ENCODE peak calls at places on chromosomes 5 and 9, in five cellular contexts. One of them, this sample, is unnamed.

GRCh38 chr9:106728860-106729259 is 134.1 kb upstream of the ZNF462 start:
- DNase-seq in astrocyte of the spinal cord: no peak
- DNase-seq in fibroblast of mammary gland: no peak
- DNase-seq in neural progenitor cell: no peak
- DNase-seq in IMR-90: no peak
- DNase-seq in this sample: no peak

GRCh38 chr5:57215629-57216195 is 41.9 kb downstream of the GPBP1 start:
- DNase-seq in astrocyte of the spinal cord: no peak
- DNase-seq in fibroblast of mammary gland: peak
- DNase-seq in neural progenitor cell: no peak
- DNase-seq in IMR-90: peak
- DNase-seq in this sample: no peak

GRCh38 chr5:78819166-78819565 is 165.9 kb downstream of the ARSB start:
- DNase-seq in astrocyte of the spinal cord: no peak
- DNase-seq in fibroblast of mammary gland: no peak
- DNase-seq in neural progenitor cell: no peak
- DNase-seq in IMR-90: no peak
- DNase-seq in this sample: no peak

GRCh38 chr5:107553063-107553676 is 117.6 kb downstream of the EFNA5 start:
- DNase-seq in astrocyte of the spinal cord: no peak
- DNase-seq in fibroblast of mammary gland: peak
- DNase-seq in neural progenitor cell: no peak
- DNase-seq in IMR-90: peak
- DNase-seq in this sample: peak

GRCh38 chr5:151288180-151288579 is 15.4 kb downstream of the SLC36A3 start:
- DNase-seq in astrocyte of the spinal cord: no peak
- DNase-seq in fibroblast of mammary gland: no peak
- DNase-seq in neural progenitor cell: no peak
- DNase-seq in IMR-90: no peak
- DNase-seq in this sample: peak

GRCh38 chr5:111530298-111530740 is 18.0 kb upstream of the STARD4 start:
- DNase-seq in astrocyte of the spinal cord: peak
- DNase-seq in fibroblast of mammary gland: peak
- DNase-seq in neural progenitor cell: no peak
- DNase-seq in IMR-90: peak
- DNase-seq in this sample: no peak

GRCh38 chr5:144187699-144188294 is 17.1 kb downstream of the KCTD16 start:
- DNase-seq in astrocyte of the spinal cord: peak
- DNase-seq in fibroblast of mammary gland: peak
- DNase-seq in neural progenitor cell: no peak
- DNase-seq in IMR-90: peak
- DNase-seq in this sample: no peak

GRCh38 chr9:37373621-37374020 is 48.9 kb upstream of the GRHPR start:
- DNase-seq in astrocyte of the spinal cord: no peak
- DNase-seq in fibroblast of mammary gland: no peak
- DNase-seq in neural progenitor cell: peak
- DNase-seq in IMR-90: no peak
- DNase-seq in this sample: no peak

GRCh38 chr5:154541553-154541952 is 63.5 kb upstream of the HAND1 start:
- DNase-seq in astrocyte of the spinal cord: no peak
- DNase-seq in fibroblast of mammary gland: no peak
- DNase-seq in neural progenitor cell: no peak
- DNase-seq in IMR-90: no peak
- DNase-seq in this sample: peak

GRCh38 chr5:139131062-139131856 is 66.9 kb downstream of the SIL1 start:
- DNase-seq in astrocyte of the spinal cord: peak
- DNase-seq in fibroblast of mammary gland: no peak
- DNase-seq in neural progenitor cell: peak
- DNase-seq in IMR-90: peak
- DNase-seq in this sample: peak

GRCh38 chr5:1726956-1727355 is 72.7 kb downstream of the MRPL36 start:
- DNase-seq in astrocyte of the spinal cord: no peak
- DNase-seq in fibroblast of mammary gland: no peak
- DNase-seq in neural progenitor cell: no peak
- DNase-seq in IMR-90: no peak
- DNase-seq in this sample: no peak

GRCh38 chr5:53368516-53368915 is 111.9 kb upstream of the FST start:
- DNase-seq in astrocyte of the spinal cord: peak
- DNase-seq in fibroblast of mammary gland: peak
- DNase-seq in neural progenitor cell: no peak
- DNase-seq in IMR-90: peak
- DNase-seq in this sample: no peak

GRCh38 chr9:33884856-33885701 is 68.1 kb downstream of the UBE2R2 start:
- DNase-seq in astrocyte of the spinal cord: peak
- DNase-seq in fibroblast of mammary gland: peak
- DNase-seq in neural progenitor cell: no peak
- DNase-seq in IMR-90: peak
- DNase-seq in this sample: no peak

GRCh38 chr5:156947933-156948332 is 15.1 kb downstream of the TIMD4 start:
- DNase-seq in astrocyte of the spinal cord: no peak
- DNase-seq in fibroblast of mammary gland: no peak
- DNase-seq in neural progenitor cell: no peak
- DNase-seq in IMR-90: no peak
- DNase-seq in this sample: no peak

GRCh38 chr5:77946381-77947050 is 170.4 kb upstream of the TBCA start:
- DNase-seq in astrocyte of the spinal cord: no peak
- DNase-seq in fibroblast of mammary gland: no peak
- DNase-seq in neural progenitor cell: no peak
- DNase-seq in IMR-90: no peak
- DNase-seq in this sample: no peak

GRCh38 chr5:180235077-180235476 is 26.1 kb upstream of the RASGEF1C start:
- DNase-seq in astrocyte of the spinal cord: no peak
- DNase-seq in fibroblast of mammary gland: no peak
- DNase-seq in neural progenitor cell: peak
- DNase-seq in IMR-90: no peak
- DNase-seq in this sample: peak

GRCh38 chr9:21689851-21690250 is 112.6 kb upstream of the MTAP start:
- DNase-seq in astrocyte of the spinal cord: peak
- DNase-seq in fibroblast of mammary gland: peak
- DNase-seq in neural progenitor cell: no peak
- DNase-seq in IMR-90: no peak
- DNase-seq in this sample: no peak

GRCh38 chr9:136690841-136691261 is 3.6 kb upstream of the AGPAT2 start:
- DNase-seq in astrocyte of the spinal cord: no peak
- DNase-seq in fibroblast of mammary gland: no peak
- DNase-seq in neural progenitor cell: no peak
- DNase-seq in IMR-90: no peak
- DNase-seq in this sample: no peak

GRCh38 chr5:68421667-68422220 is 206.2 kb downstream of the PIK3R1 start:
- DNase-seq in astrocyte of the spinal cord: no peak
- DNase-seq in fibroblast of mammary gland: no peak
- DNase-seq in neural progenitor cell: no peak
- DNase-seq in IMR-90: no peak
- DNase-seq in this sample: no peak

GRCh38 chr9:79471577-79472543 is 99.9 kb upstream of the TLE4 start:
- DNase-seq in astrocyte of the spinal cord: peak
- DNase-seq in fibroblast of mammary gland: peak
- DNase-seq in neural progenitor cell: peak
- DNase-seq in IMR-90: peak
- DNase-seq in this sample: peak

GRCh38 chr5:111945535-111945934 is 188.5 kb upstream of the NREP start:
- DNase-seq in astrocyte of the spinal cord: peak
- DNase-seq in fibroblast of mammary gland: no peak
- DNase-seq in neural progenitor cell: no peak
- DNase-seq in IMR-90: peak
- DNase-seq in this sample: no peak

GRCh38 chr5:67246108-67246507 is 49.5 kb upstream of the CD180 start:
- DNase-seq in astrocyte of the spinal cord: peak
- DNase-seq in fibroblast of mammary gland: peak
- DNase-seq in neural progenitor cell: peak
- DNase-seq in IMR-90: peak
- DNase-seq in this sample: peak

GRCh38 chr9:114653556-114654159 is 3.9 kb downstream of the TEX53 start:
- DNase-seq in astrocyte of the spinal cord: peak
- DNase-seq in fibroblast of mammary gland: peak
- DNase-seq in neural progenitor cell: peak
- DNase-seq in IMR-90: peak
- DNase-seq in this sample: peak

GRCh38 chr9:92740446-92740961 is 24.1 kb downstream of the BICD2 start:
- DNase-seq in astrocyte of the spinal cord: no peak
- DNase-seq in fibroblast of mammary gland: no peak
- DNase-seq in neural progenitor cell: no peak
- DNase-seq in IMR-90: no peak
- DNase-seq in this sample: no peak

GRCh38 chr5:99088309-99088708 is 159.5 kb upstream of the CHD1 start:
- DNase-seq in astrocyte of the spinal cord: peak
- DNase-seq in fibroblast of mammary gland: no peak
- DNase-seq in neural progenitor cell: no peak
- DNase-seq in IMR-90: peak
- DNase-seq in this sample: no peak

GRCh38 chr5:158382473-158382872 is 523.5 kb upstream of the CLINT1 start:
- DNase-seq in astrocyte of the spinal cord: peak
- DNase-seq in fibroblast of mammary gland: peak
- DNase-seq in neural progenitor cell: no peak
- DNase-seq in IMR-90: peak
- DNase-seq in this sample: peak

GRCh38 chr9:90433398-90433890 is 209.2 kb downstream of the DIRAS2 start:
- DNase-seq in astrocyte of the spinal cord: peak
- DNase-seq in fibroblast of mammary gland: no peak
- DNase-seq in neural progenitor cell: peak
- DNase-seq in IMR-90: no peak
- DNase-seq in this sample: peak

DNA sequence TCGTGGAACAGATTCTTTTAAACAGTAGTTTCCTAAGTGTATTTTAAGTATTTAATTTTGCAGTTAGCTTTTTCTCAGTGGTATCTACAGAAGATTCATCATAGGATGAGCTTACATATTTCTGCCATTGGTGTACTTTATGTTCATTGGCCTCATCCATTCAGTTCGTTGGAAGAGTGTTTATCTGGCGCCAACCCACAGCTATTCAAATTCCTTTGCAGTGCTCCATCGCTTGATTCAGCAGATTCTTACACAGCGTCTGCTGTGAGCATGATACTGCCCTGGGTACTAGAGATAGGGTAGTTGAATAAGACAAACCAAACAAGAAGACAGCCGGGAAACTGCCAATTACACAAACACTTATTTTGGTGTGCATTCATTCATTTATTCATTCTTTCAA is 55.1 kb downstream of the NUP214 start:
- DNase-seq in astrocyte of the spinal cord: peak
- DNase-seq in fibroblast of mammary gland: peak
- DNase-seq in neural progenitor cell: no peak
- DNase-seq in IMR-90: peak
- DNase-seq in this sample: no peak
- H3K4me3 ChIP-seq in astrocyte of the spinal cord: no peak
- H3K4me3 ChIP-seq in fibroblast of mammary gland: no peak
- H3K4me3 ChIP-seq in neural progenitor cell: no peak
- H3K4me3 ChIP-seq in IMR-90: no peak
- H3K4me3 ChIP-seq in this sample: no peak

GRCh38 chr9:82583524-82583923 is 479.4 kb downstream of the RASEF start:
- DNase-seq in astrocyte of the spinal cord: no peak
- DNase-seq in fibroblast of mammary gland: no peak
- DNase-seq in neural progenitor cell: no peak
- DNase-seq in IMR-90: no peak
- DNase-seq in this sample: no peak

GRCh38 chr9:82580921-82581320 is 482.0 kb downstream of the RASEF start:
- DNase-seq in astrocyte of the spinal cord: no peak
- DNase-seq in fibroblast of mammary gland: no peak
- DNase-seq in neural progenitor cell: no peak
- DNase-seq in IMR-90: no peak
- DNase-seq in this sample: no peak

GRCh38 chr9:82584349-82584846 is 478.5 kb downstream of the RASEF start:
- DNase-seq in astrocyte of the spinal cord: no peak
- DNase-seq in fibroblast of mammary gland: no peak
- DNase-seq in neural progenitor cell: no peak
- DNase-seq in IMR-90: peak
- DNase-seq in this sample: no peak

GRCh38 chr9:82582693-82583092 is 480.2 kb downstream of the RASEF start:
- DNase-seq in astrocyte of the spinal cord: no peak
- DNase-seq in fibroblast of mammary gland: no peak
- DNase-seq in neural progenitor cell: no peak
- DNase-seq in IMR-90: no peak
- DNase-seq in this sample: no peak

GRCh38 chr9:82581516-82581915 is 481.4 kb downstream of the RASEF start:
- DNase-seq in astrocyte of the spinal cord: no peak
- DNase-seq in fibroblast of mammary gland: no peak
- DNase-seq in neural progenitor cell: no peak
- DNase-seq in IMR-90: no peak
- DNase-seq in this sample: no peak
- H3K4me3 ChIP-seq in astrocyte of the spinal cord: no peak
- H3K4me3 ChIP-seq in fibroblast of mammary gland: no peak
- H3K4me3 ChIP-seq in neural progenitor cell: no peak
- H3K4me3 ChIP-seq in IMR-90: no peak
- H3K4me3 ChIP-seq in this sample: no peak

GRCh38 chr9:5510991-5511390 is 660 bp downstream of the PDCD1LG2 start:
- DNase-seq in astrocyte of the spinal cord: no peak
- DNase-seq in fibroblast of mammary gland: peak
- DNase-seq in neural progenitor cell: no peak
- DNase-seq in IMR-90: peak
- DNase-seq in this sample: no peak
- H3K4me3 ChIP-seq in astrocyte of the spinal cord: peak
- H3K4me3 ChIP-seq in fibroblast of mammary gland: peak
- H3K4me3 ChIP-seq in neural progenitor cell: no peak
- H3K4me3 ChIP-seq in IMR-90: peak
- H3K4me3 ChIP-seq in this sample: no peak

DNA sequence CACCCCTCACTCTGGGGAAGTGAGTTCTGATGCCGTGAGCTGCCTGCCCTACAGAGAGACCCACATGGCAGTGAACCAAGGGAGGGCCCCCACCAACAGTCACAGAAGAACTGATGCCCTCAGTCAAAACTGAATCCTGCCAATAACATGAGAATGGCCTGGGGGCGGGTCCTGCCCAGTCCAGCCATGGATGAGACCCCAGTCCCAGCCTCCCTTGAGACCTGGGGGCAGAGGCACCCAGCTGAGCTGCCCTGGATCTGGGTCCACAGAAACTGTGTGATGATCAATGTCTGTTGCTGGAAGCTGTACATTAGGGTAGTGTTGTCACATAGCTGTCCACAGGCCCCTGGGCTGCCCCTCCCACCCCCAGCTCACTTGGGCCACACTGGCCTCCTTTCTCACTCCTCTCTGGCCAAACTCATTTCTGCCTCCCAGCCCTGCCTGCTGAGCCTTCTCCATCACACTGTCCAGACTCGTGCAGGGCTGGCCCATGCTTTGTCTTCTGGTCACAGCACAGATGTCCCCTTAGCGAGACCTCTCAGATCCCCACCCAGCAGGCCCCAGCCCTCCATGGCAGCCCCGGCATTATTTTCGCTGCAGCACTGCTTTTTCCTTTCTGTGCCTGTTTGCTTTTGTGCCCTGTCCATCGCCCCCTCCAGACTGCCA is 16.8 kb downstream of the GBGT1 start:
- DNase-seq in astrocyte of the spinal cord: no peak
- DNase-seq in fibroblast of mammary gland: no peak
- DNase-seq in neural progenitor cell: no peak
- DNase-seq in IMR-90: no peak
- DNase-seq in this sample: no peak
- H3K4me3 ChIP-seq in astrocyte of the spinal cord: no peak
- H3K4me3 ChIP-seq in fibroblast of mammary gland: no peak
- H3K4me3 ChIP-seq in neural progenitor cell: no peak
- H3K4me3 ChIP-seq in IMR-90: no peak
- H3K4me3 ChIP-seq in this sample: no peak

This sample was measured in GM23338.